ENCODE peak calls at places on chromosome 5, in ten cellular contexts. One of them, this sample, is unnamed.

GRCh38 chr5:93868851-93869250 is 127.5 kb upstream of the POU5F2 start:
- DNase-seq in tibial artery: no peak
- DNase-seq in HEK293T: no peak
- DNase-seq in stimulated activated CD8-positive, alpha-beta memory T cell treated with anti-CD3 and anti-CD28 coated beads, Interleukin-15, amount 100 ng/mL, for 1 hour: no peak
- DNase-seq in activated naive CD4-positive, alpha-beta T cell treated with anti-CD3 and anti-CD28 coated beads, Interleukin-2, amount 10 ng/mL, durations not matched to agents 7 days and 5 days: no peak
- DNase-seq in stimulated activated naive CD8-positive, alpha-beta T cell treated with anti-CD3 and anti-CD28 coated beads, Interleukin-15, amount 100 ng/mL, for 72 hours: no peak
- DNase-seq in HAP-1: no peak
- DNase-seq in NCI-H1436: no peak
- DNase-seq in naive thymus-derived CD8-positive, alpha-beta T cell: no peak
- DNase-seq in Caco-2: no peak
- DNase-seq in this sample: no peak

GRCh38 chr5:83082750-83083149 is 5.4 kb downstream of the XRCC4 start:
- DNase-seq in stimulated activated naive CD8-positive, alpha-beta T cell treated with anti-CD3 and anti-CD28 coated beads, Interleukin-15, amount 100 ng/mL, for 72 hours: no peak
- DNase-seq in naive thymus-derived CD8-positive, alpha-beta T cell: no peak
- DNase-seq in NCI-H1436: no peak
- DNase-seq in HEK293T: no peak
- DNase-seq in stimulated activated CD8-positive, alpha-beta memory T cell treated with anti-CD3 and anti-CD28 coated beads, Interleukin-15, amount 100 ng/mL, for 1 hour: no peak
- DNase-seq in tibial artery: no peak
- DNase-seq in activated naive CD4-positive, alpha-beta T cell treated with anti-CD3 and anti-CD28 coated beads, Interleukin-2, amount 10 ng/mL, durations not matched to agents 7 days and 5 days: no peak
- DNase-seq in Caco-2: no peak
- DNase-seq in HAP-1: no peak
- DNase-seq in this sample: no peak

GRCh38 chr5:134784946-134785620 is 26.5 kb downstream of the DDX46 start:
- DNase-seq in stimulated activated CD8-positive, alpha-beta memory T cell treated with anti-CD3 and anti-CD28 coated beads, Interleukin-15, amount 100 ng/mL, for 1 hour: no peak
- DNase-seq in HEK293T: no peak
- DNase-seq in tibial artery: no peak
- DNase-seq in naive thymus-derived CD8-positive, alpha-beta T cell: no peak
- DNase-seq in activated naive CD4-positive, alpha-beta T cell treated with anti-CD3 and anti-CD28 coated beads, Interleukin-2, amount 10 ng/mL, durations not matched to agents 7 days and 5 days: no peak
- DNase-seq in stimulated activated naive CD8-positive, alpha-beta T cell treated with anti-CD3 and anti-CD28 coated beads, Interleukin-15, amount 100 ng/mL, for 72 hours: no peak
- DNase-seq in HAP-1: peak
- DNase-seq in Caco-2: no peak
- DNase-seq in NCI-H1436: no peak
- DNase-seq in this sample: no peak

GRCh38 chr5:32810812-32811211 is 99.7 kb downstream of the NPR3 start:
- DNase-seq in HEK293T: no peak
- DNase-seq in HAP-1: no peak
- DNase-seq in activated naive CD4-positive, alpha-beta T cell treated with anti-CD3 and anti-CD28 coated beads, Interleukin-2, amount 10 ng/mL, durations not matched to agents 7 days and 5 days: no peak
- DNase-seq in Caco-2: no peak
- DNase-seq in naive thymus-derived CD8-positive, alpha-beta T cell: no peak
- DNase-seq in NCI-H1436: no peak
- DNase-seq in tibial artery: no peak
- DNase-seq in stimulated activated CD8-positive, alpha-beta memory T cell treated with anti-CD3 and anti-CD28 coated beads, Interleukin-15, amount 100 ng/mL, for 1 hour: no peak
- DNase-seq in stimulated activated naive CD8-positive, alpha-beta T cell treated with anti-CD3 and anti-CD28 coated beads, Interleukin-15, amount 100 ng/mL, for 72 hours: no peak
- DNase-seq in this sample: no peak

GRCh38 chr5:150785950-150786349 is 7.4 kb downstream of the SMIM3 start:
- DNase-seq in stimulated activated naive CD8-positive, alpha-beta T cell treated with anti-CD3 and anti-CD28 coated beads, Interleukin-15, amount 100 ng/mL, for 72 hours: no peak
- DNase-seq in activated naive CD4-positive, alpha-beta T cell treated with anti-CD3 and anti-CD28 coated beads, Interleukin-2, amount 10 ng/mL, durations not matched to agents 7 days and 5 days: no peak
- DNase-seq in Caco-2: no peak
- DNase-seq in HEK293T: no peak
- DNase-seq in naive thymus-derived CD8-positive, alpha-beta T cell: no peak
- DNase-seq in NCI-H1436: no peak
- DNase-seq in tibial artery: no peak
- DNase-seq in HAP-1: no peak
- DNase-seq in stimulated activated CD8-positive, alpha-beta memory T cell treated with anti-CD3 and anti-CD28 coated beads, Interleukin-15, amount 100 ng/mL, for 1 hour: no peak
- DNase-seq in this sample: no peak

GRCh38 chr5:98514106-98514665 is 259.3 kb upstream of the RGMB start:
- DNase-seq in stimulated activated CD8-positive, alpha-beta memory T cell treated with anti-CD3 and anti-CD28 coated beads, Interleukin-15, amount 100 ng/mL, for 1 hour: no peak
- DNase-seq in HAP-1: no peak
- DNase-seq in activated naive CD4-positive, alpha-beta T cell treated with anti-CD3 and anti-CD28 coated beads, Interleukin-2, amount 10 ng/mL, durations not matched to agents 7 days and 5 days: no peak
- DNase-seq in Caco-2: no peak
- DNase-seq in NCI-H1436: no peak
- DNase-seq in HEK293T: no peak
- DNase-seq in naive thymus-derived CD8-positive, alpha-beta T cell: no peak
- DNase-seq in tibial artery: no peak
- DNase-seq in stimulated activated naive CD8-positive, alpha-beta T cell treated with anti-CD3 and anti-CD28 coated beads, Interleukin-15, amount 100 ng/mL, for 72 hours: no peak
- DNase-seq in this sample: no peak

GRCh38 chr5:168365581-168366081 is 74.2 kb downstream of the WWC1 start:
- DNase-seq in stimulated activated CD8-positive, alpha-beta memory T cell treated with anti-CD3 and anti-CD28 coated beads, Interleukin-15, amount 100 ng/mL, for 1 hour: no peak
- DNase-seq in HEK293T: no peak
- DNase-seq in naive thymus-derived CD8-positive, alpha-beta T cell: no peak
- DNase-seq in stimulated activated naive CD8-positive, alpha-beta T cell treated with anti-CD3 and anti-CD28 coated beads, Interleukin-15, amount 100 ng/mL, for 72 hours: no peak
- DNase-seq in NCI-H1436: no peak
- DNase-seq in HAP-1: no peak
- DNase-seq in activated naive CD4-positive, alpha-beta T cell treated with anti-CD3 and anti-CD28 coated beads, Interleukin-2, amount 10 ng/mL, durations not matched to agents 7 days and 5 days: no peak
- DNase-seq in tibial artery: no peak
- DNase-seq in Caco-2: peak
- DNase-seq in this sample: no peak

GRCh38 chr5:174172104-174172965 is 126.8 kb downstream of the NSG2 start:
- DNase-seq in stimulated activated CD8-positive, alpha-beta memory T cell treated with anti-CD3 and anti-CD28 coated beads, Interleukin-15, amount 100 ng/mL, for 1 hour: no peak
- DNase-seq in naive thymus-derived CD8-positive, alpha-beta T cell: no peak
- DNase-seq in HAP-1: no peak
- DNase-seq in Caco-2: no peak
- DNase-seq in tibial artery: no peak
- DNase-seq in activated naive CD4-positive, alpha-beta T cell treated with anti-CD3 and anti-CD28 coated beads, Interleukin-2, amount 10 ng/mL, durations not matched to agents 7 days and 5 days: no peak
- DNase-seq in NCI-H1436: no peak
- DNase-seq in HEK293T: no peak
- DNase-seq in stimulated activated naive CD8-positive, alpha-beta T cell treated with anti-CD3 and anti-CD28 coated beads, Interleukin-15, amount 100 ng/mL, for 72 hours: no peak
- DNase-seq in this sample: no peak

GRCh38 chr5:5141625-5142527 is 1.7 kb downstream of the ADAMTS16 start:
- DNase-seq in stimulated activated naive CD8-positive, alpha-beta T cell treated with anti-CD3 and anti-CD28 coated beads, Interleukin-15, amount 100 ng/mL, for 72 hours: peak
- DNase-seq in HAP-1: peak
- DNase-seq in Caco-2: no peak
- DNase-seq in HEK293T: peak
- DNase-seq in tibial artery: peak
- DNase-seq in naive thymus-derived CD8-positive, alpha-beta T cell: peak
- DNase-seq in NCI-H1436: peak
- DNase-seq in activated naive CD4-positive, alpha-beta T cell treated with anti-CD3 and anti-CD28 coated beads, Interleukin-2, amount 10 ng/mL, durations not matched to agents 7 days and 5 days: peak
- DNase-seq in stimulated activated CD8-positive, alpha-beta memory T cell treated with anti-CD3 and anti-CD28 coated beads, Interleukin-15, amount 100 ng/mL, for 1 hour: peak
- DNase-seq in this sample: peak

GRCh38 chr5:3948838-3949237 is 353.2 kb downstream of the IRX1 start:
- DNase-seq in tibial artery: no peak
- DNase-seq in stimulated activated CD8-positive, alpha-beta memory T cell treated with anti-CD3 and anti-CD28 coated beads, Interleukin-15, amount 100 ng/mL, for 1 hour: no peak
- DNase-seq in HAP-1: no peak
- DNase-seq in activated naive CD4-positive, alpha-beta T cell treated with anti-CD3 and anti-CD28 coated beads, Interleukin-2, amount 10 ng/mL, durations not matched to agents 7 days and 5 days: no peak
- DNase-seq in stimulated activated naive CD8-positive, alpha-beta T cell treated with anti-CD3 and anti-CD28 coated beads, Interleukin-15, amount 100 ng/mL, for 72 hours: no peak
- DNase-seq in Caco-2: no peak
- DNase-seq in NCI-H1436: no peak
- DNase-seq in naive thymus-derived CD8-positive, alpha-beta T cell: no peak
- DNase-seq in HEK293T: no peak
- DNase-seq in this sample: no peak

GRCh38 chr5:64784451-64785025 is 15.8 kb downstream of the CWC27 start:
- DNase-seq in HEK293T: peak
- DNase-seq in activated naive CD4-positive, alpha-beta T cell treated with anti-CD3 and anti-CD28 coated beads, Interleukin-2, amount 10 ng/mL, durations not matched to agents 7 days and 5 days: peak
- DNase-seq in tibial artery: peak
- DNase-seq in NCI-H1436: peak
- DNase-seq in stimulated activated CD8-positive, alpha-beta memory T cell treated with anti-CD3 and anti-CD28 coated beads, Interleukin-15, amount 100 ng/mL, for 1 hour: peak
- DNase-seq in HAP-1: peak
- DNase-seq in naive thymus-derived CD8-positive, alpha-beta T cell: peak
- DNase-seq in Caco-2: peak
- DNase-seq in stimulated activated naive CD8-positive, alpha-beta T cell treated with anti-CD3 and anti-CD28 coated beads, Interleukin-15, amount 100 ng/mL, for 72 hours: peak
- DNase-seq in this sample: peak

GRCh38 chr5:1380910-1381309 is 36.0 kb upstream of the CLPTM1L start:
- DNase-seq in Caco-2: no peak
- DNase-seq in HEK293T: no peak
- DNase-seq in tibial artery: no peak
- DNase-seq in activated naive CD4-positive, alpha-beta T cell treated with anti-CD3 and anti-CD28 coated beads, Interleukin-2, amount 10 ng/mL, durations not matched to agents 7 days and 5 days: no peak
- DNase-seq in naive thymus-derived CD8-positive, alpha-beta T cell: no peak
- DNase-seq in HAP-1: no peak
- DNase-seq in stimulated activated CD8-positive, alpha-beta memory T cell treated with anti-CD3 and anti-CD28 coated beads, Interleukin-15, amount 100 ng/mL, for 1 hour: no peak
- DNase-seq in NCI-H1436: no peak
- DNase-seq in stimulated activated naive CD8-positive, alpha-beta T cell treated with anti-CD3 and anti-CD28 coated beads, Interleukin-15, amount 100 ng/mL, for 72 hours: no peak
- DNase-seq in this sample: no peak

GRCh38 chr5:61534481-61535267 is 202.6 kb downstream of the ZSWIM6 start:
- DNase-seq in NCI-H1436: no peak
- DNase-seq in tibial artery: no peak
- DNase-seq in stimulated activated naive CD8-positive, alpha-beta T cell treated with anti-CD3 and anti-CD28 coated beads, Interleukin-15, amount 100 ng/mL, for 72 hours: no peak
- DNase-seq in HAP-1: no peak
- DNase-seq in HEK293T: no peak
- DNase-seq in naive thymus-derived CD8-positive, alpha-beta T cell: no peak
- DNase-seq in activated naive CD4-positive, alpha-beta T cell treated with anti-CD3 and anti-CD28 coated beads, Interleukin-2, amount 10 ng/mL, durations not matched to agents 7 days and 5 days: no peak
- DNase-seq in Caco-2: no peak
- DNase-seq in stimulated activated CD8-positive, alpha-beta memory T cell treated with anti-CD3 and anti-CD28 coated beads, Interleukin-15, amount 100 ng/mL, for 1 hour: no peak
- DNase-seq in this sample: no peak

GRCh38 chr5:33816791-33817190 is 75.0 kb downstream of the ADAMTS12 start:
- DNase-seq in stimulated activated naive CD8-positive, alpha-beta T cell treated with anti-CD3 and anti-CD28 coated beads, Interleukin-15, amount 100 ng/mL, for 72 hours: no peak
- DNase-seq in HEK293T: no peak
- DNase-seq in tibial artery: no peak
- DNase-seq in NCI-H1436: no peak
- DNase-seq in stimulated activated CD8-positive, alpha-beta memory T cell treated with anti-CD3 and anti-CD28 coated beads, Interleukin-15, amount 100 ng/mL, for 1 hour: no peak
- DNase-seq in activated naive CD4-positive, alpha-beta T cell treated with anti-CD3 and anti-CD28 coated beads, Interleukin-2, amount 10 ng/mL, durations not matched to agents 7 days and 5 days: no peak
- DNase-seq in naive thymus-derived CD8-positive, alpha-beta T cell: no peak
- DNase-seq in Caco-2: no peak
- DNase-seq in HAP-1: no peak
- DNase-seq in this sample: no peak

GRCh38 chr5:73299017-73299630 is 126.1 kb downstream of the TMEM174 start:
- DNase-seq in Caco-2: no peak
- DNase-seq in activated naive CD4-positive, alpha-beta T cell treated with anti-CD3 and anti-CD28 coated beads, Interleukin-2, amount 10 ng/mL, durations not matched to agents 7 days and 5 days: no peak
- DNase-seq in stimulated activated CD8-positive, alpha-beta memory T cell treated with anti-CD3 and anti-CD28 coated beads, Interleukin-15, amount 100 ng/mL, for 1 hour: no peak
- DNase-seq in tibial artery: no peak
- DNase-seq in naive thymus-derived CD8-positive, alpha-beta T cell: no peak
- DNase-seq in HEK293T: peak
- DNase-seq in HAP-1: peak
- DNase-seq in stimulated activated naive CD8-positive, alpha-beta T cell treated with anti-CD3 and anti-CD28 coated beads, Interleukin-15, amount 100 ng/mL, for 72 hours: peak
- DNase-seq in NCI-H1436: peak
- DNase-seq in this sample: no peak

This sample was measured in NCI-H2171.